ENCODE peak calls at places on chromosome 2, in six cellular contexts. N, X, F, C, V and E are unnamed samples.

GRCh38 chr2:55672630-55673029 is 21.0 kb downstream of the PNPT1 start:
- DNase-seq in N (no peak), F (no peak), C (no peak), V (no peak), X (no peak), E (no peak)

GRCh38 chr2:136381722-136382633 is 264.0 kb upstream of the CXCR4 start:
- DNase-seq in X (no peak), N (no peak), C (no peak), F (no peak), V (no peak), E (no peak)

GRCh38 chr2:136665741-136666140 is 99.6 kb upstream of the THSD7B start:
- DNase-seq in N (no peak), X (no peak), V (no peak), F (no peak), C (no peak), E (no peak)

GRCh38 chr2:56741601-56742102 is 557.9 kb downstream of the CCDC85A start:
- DNase-seq in F (no peak), N (peak), V (no peak), X (peak), C (no peak), E (peak)

GRCh38 chr2:222950886-222951285 is 90.0 kb downstream of the ACSL3 start:
- DNase-seq in N (peak), F (no peak), V (no peak), X (peak), C (no peak), E (peak)

GRCh38 chr2:75595541-75596395 is 35.0 kb upstream of the EVA1A start:
- DNase-seq in X (peak), C (no peak), N (peak), V (no peak), F (no peak), E (peak)

GRCh38 chr2:219126555-219126954 is 34.1 kb downstream of the NHEJ1 start:
- DNase-seq in V (no peak), C (no peak), N (no peak), F (no peak), X (no peak), E (no peak)

GRCh38 chr2:176531608-176532007 is 262.4 kb downstream of the MTX2 start:
- DNase-seq in F (no peak), C (no peak), X (no peak), N (no peak), V (no peak), E (no peak)

GRCh38 chr2:101147971-101148370 is 3.2 kb downstream of the TBC1D8 start:
- DNase-seq in V (no peak), X (no peak), C (no peak), F (no peak), N (no peak), E (no peak)

GRCh38 chr2:156342252-156343095 is 10.0 kb upstream of the NR4A2 start:
- DNase-seq in C (peak), N (peak), V (no peak), X (peak), F (peak), E (peak)

GRCh38 chr2:97718051-97718882 is 4.9 kb downstream of the ZAP70 start:
- DNase-seq in V (no peak), C (no peak), X (no peak), N (no peak), F (no peak), E (no peak)
- H3K18ac ChIP-seq in V (no peak), C (peak), X (no peak), N (no peak), F (no peak), E (no peak)

GRCh38 chr2:237815637-237816036 is 17.1 kb downstream of the RBM44 start:
- DNase-seq in C (no peak), N (no peak), F (no peak), X (no peak), V (no peak), E (no peak)
- H2AFZ ChIP-seq in C (no peak), N (no peak), F (no peak), X (no peak), V (no peak), E (no peak)

GRCh38 chr2:185980944-185981343 is 242.3 kb downstream of the FSIP2 start:
- DNase-seq in F (no peak), V (no peak), X (no peak), N (no peak), C (no peak), E (no peak)
- H3K18ac ChIP-seq in F (no peak), V (no peak), X (no peak), N (no peak), C (no peak), E (no peak)

GRCh38 chr2:180979086-180979934 is 1.1 kb upstream of the UBE2E3 start:
- DNase-seq in X (peak), C (peak), V (no peak), N (peak), F (no peak), E (peak)

GRCh38 chr2:180979935-180980184 is 545 bp upstream of the UBE2E3 start:
- DNase-seq in C (no peak), V (no peak), N (no peak), X (peak), F (no peak), E (no peak)

GRCh38 chr2:180980185-180980942 is at the start of gene UBE2E3:
- DNase-seq in C (peak), V (peak), N (peak), F (peak), X (peak), E (peak)

GRCh38 chr2:180983468-180984388 is 3.3 kb downstream of the UBE2E3 start:
- DNase-seq in X (peak), F (no peak), C (peak), V (no peak), N (peak), E (no peak)

DNA sequence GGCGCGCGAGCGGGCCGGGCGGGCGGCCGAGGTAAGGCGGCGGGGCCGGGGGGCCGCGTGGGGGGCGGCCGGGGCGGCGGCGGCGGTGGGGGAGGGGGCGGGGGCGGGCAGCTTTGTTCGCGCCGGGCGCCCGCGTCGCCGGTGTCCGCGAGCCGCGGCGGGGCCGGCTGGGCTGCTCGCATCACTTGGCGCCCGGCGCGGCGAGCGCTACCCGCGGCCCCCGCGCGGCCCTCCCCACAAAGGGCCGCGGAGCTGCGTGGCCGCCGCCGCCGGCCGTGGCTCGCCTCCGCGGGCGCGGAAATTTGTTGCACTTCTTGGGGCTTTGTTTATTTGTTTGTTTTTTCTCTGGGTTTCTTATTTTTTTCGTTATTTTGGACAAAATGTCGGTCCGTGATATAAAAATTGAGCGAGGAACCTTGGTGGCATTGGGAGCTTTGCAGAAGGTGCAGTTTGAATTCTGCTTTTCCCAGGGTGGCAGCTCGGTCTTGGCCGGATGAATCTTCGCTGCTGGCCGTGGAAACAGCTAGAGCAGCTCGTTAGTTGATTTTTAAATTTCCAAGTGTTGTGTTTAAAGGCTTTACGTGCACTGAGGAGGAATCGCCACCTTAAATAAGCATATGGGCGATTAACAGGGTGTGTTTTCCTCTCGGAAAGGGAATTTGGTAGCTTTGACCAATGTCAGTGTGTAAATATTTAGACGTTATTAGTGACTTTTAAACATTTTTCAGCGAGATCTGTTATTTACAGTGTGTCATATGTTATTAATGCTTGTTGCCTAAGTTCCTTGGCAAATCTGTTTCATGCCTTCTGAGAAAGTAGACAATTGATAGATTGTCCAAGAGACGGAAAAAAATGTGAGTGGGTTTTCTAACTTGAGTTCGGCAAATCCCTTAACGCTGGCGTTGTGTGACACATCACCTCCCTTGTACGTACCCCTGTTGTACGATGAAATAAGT is 816 bp downstream of the UBE2E3 start:
- DNase-seq in V (no peak), C (peak), F (no peak), N (peak), X (peak), E (peak)
- H2AFZ ChIP-seq in V (peak), C (peak), F (peak), N (no peak), X (peak), E (peak)

GRCh38 chr2:152441961-152442360 is 107.0 kb downstream of the FMNL2 start:
- DNase-seq in X (no peak), N (no peak), C (no peak), V (no peak), F (no peak), E (no peak)
- H3K18ac ChIP-seq in X (no peak), N (no peak), C (no peak), V (no peak), F (no peak), E (no peak)